ENCODE peak calls at places on chromosomes 1 and 21, in ten cellular contexts. U, B, Y, E, H, Z, F, W, A and R are unnamed samples. For H3K36me3, the result is how much of the 10 kb centered on the place peaks cover.

GRCh38 chr1:71019248-71019647 is 28.4 kb downstream of the PTGER3 start:
- DNase-seq in U (no peak), B (no peak), Y (no peak), E (no peak), H (no peak), Z (no peak), F (no peak), W (no peak), A (no peak), R (no peak)

GRCh38 chr21:26070822-26071425 is 99.6 kb downstream of the APP start:
- DNase-seq in U (peak), B (peak), Y (no peak), E (peak), H (no peak), Z (no peak), F (no peak), W (peak), A (no peak), R (peak)

GRCh38 chr1:115529216-115529897 is 112.4 kb upstream of the VANGL1 start:
- DNase-seq in U (no peak), B (no peak), Y (no peak), E (no peak), H (no peak), Z (no peak), F (no peak), W (no peak), A (no peak), R (no peak)

GRCh38 chr21:27564684-27565280 is 597.9 kb upstream of the ADAMTS5 start:
- DNase-seq in U (peak), B (peak), Y (peak), E (no peak), H (no peak), Z (peak), F (peak), W (peak), A (no peak), R (no peak)

GRCh38 chr1:228906461-228906860 is 171.2 kb downstream of the RHOU start:
- DNase-seq in U (no peak), B (no peak), Y (no peak), E (no peak), H (no peak), Z (no peak), F (no peak), W (no peak), A (no peak), R (no peak)

GRCh38 chr1:203454986-203455471 is 20.6 kb upstream of the PRELP start:
- DNase-seq in U (no peak), B (no peak), Y (no peak), E (no peak), H (no peak), Z (no peak), F (no peak), W (no peak), A (no peak), R (no peak)

GRCh38 chr1:55245781-55246180 is 30.6 kb upstream of the USP24 start:
- DNase-seq in U (no peak), B (no peak), Y (peak), E (no peak), H (no peak), Z (no peak), F (no peak), W (no peak), A (no peak), R (no peak)

GRCh38 chr1:204357551-204357950 is 2.2 kb downstream of the PLEKHA6 start:
- DNase-seq in U (no peak), B (no peak), Y (no peak), E (no peak), H (no peak), Z (peak), F (no peak), W (no peak), A (no peak), R (no peak)

GRCh38 chr1:65224681-65225091 is 76.7 kb downstream of the AK4 start:
- DNase-seq in U (no peak), B (no peak), Y (no peak), E (no peak), H (no peak), Z (no peak), F (no peak), W (no peak), A (no peak), R (no peak)

GRCh38 chr1:156970017-156970416 is 49.6 kb downstream of the LRRC71 start:
- DNase-seq in U (no peak), B (no peak), Y (no peak), E (no peak), H (no peak), Z (no peak), F (no peak), W (no peak), A (no peak), R (no peak)

GRCh38 chr1:84889437-84889836 is 3.6 kb downstream of the LPAR3 start:
- DNase-seq in U (no peak), B (no peak), Y (no peak), E (no peak), H (no peak), Z (no peak), F (no peak), W (no peak), A (no peak), R (no peak)

GRCh38 chr1:163170975-163171676 is 31.6 kb downstream of the RGS5 start:
- DNase-seq in U (no peak), B (no peak), Y (no peak), E (no peak), H (no peak), Z (no peak), F (no peak), W (no peak), A (no peak), R (no peak)

GRCh38 chr1:179774033-179774432 is 30.9 kb downstream of the FAM163A start:
- DNase-seq in U (no peak), B (no peak), Y (no peak), E (no peak), H (no peak), Z (no peak), F (no peak), W (no peak), A (no peak), R (no peak)

GRCh38 chr21:45970674-45971486 is 10.7 kb upstream of the COL6A1 start:
- DNase-seq in U (peak), B (peak), Y (peak), E (peak), H (peak), Z (peak), F (peak), W (peak), A (no peak), R (no peak)

GRCh38 chr1:85606414-85606800 is 25.8 kb downstream of the CCN1 start:
- DNase-seq in U (no peak), B (no peak), Y (no peak), E (no peak), H (no peak), Z (no peak), F (no peak), W (no peak), A (no peak), R (no peak)

GRCh38 chr1:239197871-239198270 is 188.5 kb upstream of the CHRM3 start:
- DNase-seq in U (no peak), B (no peak), Y (no peak), E (no peak), H (no peak), Z (no peak), F (no peak), W (no peak), A (no peak), R (no peak)

GRCh38 chr1:239539856-239540255 is 153.5 kb downstream of the CHRM3 start:
- DNase-seq in U (no peak), B (no peak), Y (no peak), E (no peak), H (no peak), Z (no peak), F (no peak), W (no peak), A (no peak), R (no peak)

GRCh38 chr1:243343970-243344749 is 88.3 kb downstream of the SDCCAG8 start:
- DNase-seq in U (no peak), B (no peak), Y (no peak), E (no peak), H (no peak), Z (no peak), F (no peak), W (no peak), A (no peak), R (no peak)

GRCh38 chr1:164838786-164839185 is 279.8 kb downstream of the PBX1 start:
- DNase-seq in U (no peak), B (no peak), Y (no peak), E (no peak), H (no peak), Z (no peak), F (no peak), W (no peak), A (no peak), R (no peak)

GRCh38 chr21:18705971-18706370 is 302.4 kb upstream of the TMPRSS15 start:
- DNase-seq in U (no peak), B (no peak), Y (no peak), E (no peak), H (no peak), Z (no peak), F (no peak), W (no peak), A (no peak), R (no peak)

GRCh38 chr1:163565171-163565570 is 243.4 kb downstream of the NUF2 start:
- DNase-seq in U (no peak), B (no peak), Y (no peak), E (no peak), H (no peak), Z (no peak), F (no peak), W (no peak), A (no peak), R (no peak)

GRCh38 chr1:191831572-191831971 is 326.7 kb upstream of the RGS18 start:
- DNase-seq in U (no peak), B (no peak), Y (no peak), E (no peak), H (no peak), Z (no peak), F (no peak), W (no peak), A (no peak), R (no peak)
- TF ChIP-seq CTCF in U (no peak), B (no peak), Y (peak), E (no peak), H (no peak), Z (no peak), F (no peak), W (no peak), A (no peak), R (peak)

GRCh38 chr1:201448981-201449380 is 20.0 kb downstream of the PHLDA3 start:
- DNase-seq in U (no peak), B (no peak), Y (no peak), E (peak), H (no peak), Z (no peak), F (no peak), W (no peak), A (no peak), R (no peak)

GRCh38 chr1:201445300-201445699 is 23.7 kb downstream of the PHLDA3 start:
- DNase-seq in U (no peak), B (no peak), Y (no peak), E (no peak), H (no peak), Z (no peak), F (no peak), W (no peak), A (no peak), R (no peak)

GRCh38 chr1:201450721-201451291 is 18.2 kb downstream of the PHLDA3 start:
- DNase-seq in U (peak), B (no peak), Y (no peak), E (peak), H (peak), Z (peak), F (peak), W (no peak), A (no peak), R (peak)

GRCh38 chr1:201444792-201445191 is 23.3 kb upstream of the TNNI1 start:
- DNase-seq in U (no peak), B (no peak), Y (no peak), E (no peak), H (no peak), Z (no peak), F (no peak), W (no peak), A (no peak), R (no peak)

GRCh38 chr1:201447911-201448871 is 20.8 kb downstream of the PHLDA3 start:
- DNase-seq in U (peak), B (peak), Y (peak), E (peak), H (peak), Z (peak), F (peak), W (peak), A (no peak), R (peak)
- H3K4me3 ChIP-seq in U (no peak), B (no peak), Y (no peak), E (no peak), H (no peak), Z (no peak), F (no peak), W (no peak), A (no peak), R (no peak)

GRCh38 chr1:6165441-6165985 is 14.6 kb downstream of the CHD5 start:
- DNase-seq in U (no peak), B (no peak), Y (no peak), E (no peak), H (no peak), Z (no peak), F (no peak), W (no peak), A (no peak), R (no peak)
- H3K36me3 ChIP-seq in U (under half), B (under half), Y (under half), E (under half), H (under half), Z (under half), F (under half), W (under half), A (under half), R (under half)

DNA sequence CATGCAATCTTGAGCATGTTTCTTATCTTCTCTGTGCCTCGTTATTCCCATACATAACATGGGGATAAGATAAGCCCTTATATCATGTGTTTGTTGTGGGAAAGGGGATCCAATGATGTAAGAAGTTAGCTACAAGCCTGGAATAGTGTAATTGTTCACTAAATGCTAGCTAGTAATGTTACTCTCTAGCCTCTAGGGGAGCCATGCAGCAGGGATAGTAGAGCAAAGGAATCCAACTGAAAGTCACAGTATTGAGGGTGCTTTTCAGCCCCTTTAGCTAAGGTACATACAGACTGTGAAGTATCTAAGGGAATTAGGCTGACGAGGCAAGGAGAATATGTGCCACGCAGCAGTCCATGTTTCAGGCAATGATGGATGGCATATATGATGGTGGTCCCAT is 46.9 kb downstream of the IL23R start:
- DNase-seq in U (no peak), B (no peak), Y (no peak), E (no peak), H (no peak), Z (no peak), F (no peak), W (no peak), A (no peak), R (no peak)
- TF ChIP-seq CTCF in U (no peak), B (no peak), Y (peak), E (no peak), H (peak), Z (no peak), F (no peak), W (peak), A (peak), R (peak)

GRCh38 chr1:44407430-44408180 is 2.5 kb downstream of the RNF220 start:
- DNase-seq in U (no peak), B (no peak), Y (no peak), E (no peak), H (no peak), Z (no peak), F (no peak), W (no peak), A (no peak), R (peak)
- H3K4me3 ChIP-seq in U (no peak), B (peak), Y (no peak), E (peak), H (no peak), Z (peak), F (peak), W (peak), A (peak), R (no peak)